ENCODE peak calls at places on chromosomes 1 and 21, in nine cellular contexts. Q is brain microvascular endothelial cell; A is substantia nigra; V is effector memory CD8-positive, alpha-beta T cell; Z is IMR-90; B is stimulated activated CD4-positive, alpha-beta T cell treated with anti-CD3 and anti-CD28 coated beads, TNF-alpha, amount 100 ng/mL, for 4 hours; C is ACHN; Y is activated CD4-positive, alpha-beta memory T cell treated with anti-CD3 and anti-CD28 coated beads for 36 hours; E is NCI-H774. R is an unnamed sample.
A peak's percentile ranks its signal among the peaks of the same experiment; 100 is the strongest.

GRCh38 chr21:43986544-43987451 is 25.3 kb upstream of the TRAPPC10 start:
- DNase-seq in Q (no peak), A (no peak), V (no peak), Z (no peak), B (no peak), C (no peak), Y (no peak), E (no peak), R (no peak)

GRCh38 chr1:165383067-165383466 is 26.6 kb upstream of the LMX1A start:
- DNase-seq in Q (no peak), A (peak; percentile 11), V (no peak), Z (peak; percentile 28), B (no peak), C (peak; percentile 17), Y (no peak), E (no peak), R (no peak)

GRCh38 chr1:210686841-210687240 is 358.1 kb downstream of the HHAT start:
- DNase-seq in Q (no peak), A (no peak), V (no peak), Z (no peak), B (no peak), C (no peak), Y (no peak), E (no peak), R (no peak)

GRCh38 chr1:160357286-160358002 is 9.4 kb upstream of the NHLH1 start:
- DNase-seq in Q (no peak), A (no peak), V (no peak), Z (no peak), B (no peak), C (no peak), Y (no peak), E (no peak), R (no peak)

GRCh38 chr1:183318433-183318832 is 99.7 kb downstream of the NMNAT2 start:
- DNase-seq in Q (peak; percentile 84), A (no peak), V (no peak), Z (peak; percentile 95), B (no peak), C (peak; percentile 54), Y (peak; percentile 15), E (no peak), R (peak; percentile 90)

GRCh38 chr21:44785620-44786344 is 15.8 kb downstream of the UBE2G2 start:
- DNase-seq in Q (no peak), A (no peak), V (no peak), Z (peak; percentile 75), B (no peak), C (no peak), Y (no peak), E (peak; percentile 1), R (no peak)

GRCh38 chr1:100414693-100415092 is 62.4 kb downstream of the CDC14A start:
- DNase-seq in Q (no peak), A (no peak), V (no peak), Z (no peak), B (no peak), C (no peak), Y (no peak), E (no peak), R (no peak)

GRCh38 chr21:15422761-15423160 is 307.0 kb upstream of the USP25 start:
- DNase-seq in Q (peak; percentile 70), A (no peak), V (no peak), Z (peak; percentile 2), B (no peak), C (no peak), Y (peak; percentile 15), E (no peak), R (no peak)

GRCh38 chr1:33155877-33156538 is 25.8 kb downstream of the TRIM62 start:
- DNase-seq in Q (no peak), A (no peak), V (no peak), Z (no peak), B (no peak), C (no peak), Y (no peak), E (no peak), R (no peak)

GRCh38 chr1:204199579-204199978 is 3.3 kb upstream of the KISS1 start:
- DNase-seq in Q (no peak), A (no peak), V (no peak), Z (no peak), B (no peak), C (no peak), Y (no peak), E (no peak), R (no peak)

GRCh38 chr21:43361493-43362296 is 65.2 kb downstream of the SIK1 start:
- DNase-seq in Q (peak; percentile 82), A (no peak), V (peak; percentile 39), Z (peak; percentile 79), B (peak; percentile 13), C (no peak), Y (peak; percentile 53), E (no peak), R (peak; percentile 72)

GRCh38 chr21:41361786-41362604 is at the start of gene MX2:
- DNase-seq in Q (peak; percentile 40), A (no peak), V (peak; percentile 80), Z (peak; percentile 81), B (peak; percentile 69), C (no peak), Y (peak; percentile 88), E (peak; percentile 21), R (peak; percentile 42)

GRCh38 chr21:25895565-25896205 is 160.9 kb downstream of the GABPA start:
- DNase-seq in Q (no peak), A (no peak), V (no peak), Z (peak; percentile 45), B (no peak), C (no peak), Y (peak; percentile 17), E (no peak), R (peak; percentile 74)

GRCh38 chr1:3744646-3745045 is 7.6 kb upstream of the CCDC27 start:
- DNase-seq in Q (no peak), A (no peak), V (no peak), Z (no peak), B (no peak), C (no peak), Y (no peak), E (no peak), R (no peak)

GRCh38 chr1:40582121-40582520 is 50.7 kb downstream of the ZNF684 start:
- DNase-seq in Q (peak; percentile 16), A (no peak), V (no peak), Z (no peak), B (no peak), C (no peak), Y (no peak), E (no peak), R (no peak)

GRCh38 chr1:12031039-12031980 is 12.0 kb downstream of the MIIP start:
- DNase-seq in Q (peak; percentile 20), A (peak; percentile 5), V (no peak), Z (peak; percentile 23), B (no peak), C (peak; percentile 44), Y (peak; percentile 65), E (no peak), R (peak; percentile 55)

GRCh38 chr1:214552174-214552608 is 789 bp upstream of the PTPN14 start:
- DNase-seq in Q (peak; percentile 23), A (no peak), V (no peak), Z (peak; percentile 64), B (no peak), C (peak; percentile 95), Y (no peak), E (no peak), R (peak; percentile 80)

GRCh38 chr1:2644171-2644570 is 11.4 kb upstream of the MMEL1 start:
- DNase-seq in Q (no peak), A (no peak), V (no peak), Z (no peak), B (no peak), C (no peak), Y (peak; percentile 7), E (no peak), R (no peak)

GRCh38 chr21:46052703-46053651 is 44.9 kb upstream of the COL6A2 start:
- DNase-seq in Q (peak; percentile 75), A (no peak), V (peak; percentile 51), Z (peak; percentile 95), B (no peak), C (no peak), Y (peak; percentile 47), E (no peak), R (no peak)